ENCODE peak calls at places on chromosome 10, in six cellular contexts. One of them, this sample, is unnamed.

GRCh38 chr10:112981553-112981952 is 31.5 kb downstream of the TCF7L2 start:
- DNase-seq in germinal center: peak; percentile 68
- DNase-seq in NCI-H1105 treated with DMSO at 0.1 percent for 48 hours: no peak
- DNase-seq in GM23248: no peak
- DNase-seq in MM.1S: peak; percentile 92
- DNase-seq in substantia nigra: no peak
- DNase-seq in this sample: no peak

GRCh38 chr10:7230036-7230435 is 180.8 kb downstream of the SFMBT2 start:
- DNase-seq in NCI-H1105 treated with DMSO at 0.1 percent for 48 hours: no peak
- DNase-seq in substantia nigra: no peak
- DNase-seq in MM.1S: no peak
- DNase-seq in GM23248: no peak
- DNase-seq in germinal center: no peak
- DNase-seq in this sample: no peak

GRCh38 chr10:71644307-71645180 is 75.0 kb downstream of the C10orf105 start:
- DNase-seq in MM.1S: no peak
- DNase-seq in GM23248: no peak
- DNase-seq in NCI-H1105 treated with DMSO at 0.1 percent for 48 hours: no peak
- DNase-seq in substantia nigra: no peak
- DNase-seq in germinal center: no peak
- DNase-seq in this sample: no peak

GRCh38 chr10:116741391-116742351 is 695 bp downstream of the HSPA12A start:
- DNase-seq in GM23248: peak; percentile 68
- DNase-seq in NCI-H1105 treated with DMSO at 0.1 percent for 48 hours: peak; percentile 2
- DNase-seq in germinal center: no peak
- DNase-seq in substantia nigra: peak; percentile 14
- DNase-seq in MM.1S: no peak
- DNase-seq in this sample: no peak

GRCh38 chr10:86651021-86651471 is 3.3 kb upstream of the OPN4 start:
- DNase-seq in MM.1S: no peak
- DNase-seq in GM23248: no peak
- DNase-seq in NCI-H1105 treated with DMSO at 0.1 percent for 48 hours: no peak
- DNase-seq in germinal center: no peak
- DNase-seq in substantia nigra: no peak
- DNase-seq in this sample: no peak

GRCh38 chr10:126013489-126014281 is 117.3 kb downstream of the FANK1 start:
- DNase-seq in MM.1S: no peak
- DNase-seq in NCI-H1105 treated with DMSO at 0.1 percent for 48 hours: no peak
- DNase-seq in germinal center: no peak
- DNase-seq in GM23248: peak; percentile 86
- DNase-seq in substantia nigra: no peak
- DNase-seq in this sample: no peak

GRCh38 chr10:4427524-4427923 is 398.5 kb upstream of the AKR1E2 start:
- DNase-seq in MM.1S: no peak
- DNase-seq in NCI-H1105 treated with DMSO at 0.1 percent for 48 hours: no peak
- DNase-seq in germinal center: no peak
- DNase-seq in substantia nigra: no peak
- DNase-seq in GM23248: peak; percentile 4
- DNase-seq in this sample: no peak

GRCh38 chr10:132418520-132419416 is 21.8 kb downstream of the PWWP2B start:
- DNase-seq in NCI-H1105 treated with DMSO at 0.1 percent for 48 hours: no peak
- DNase-seq in substantia nigra: no peak
- DNase-seq in GM23248: peak; percentile 21
- DNase-seq in MM.1S: no peak
- DNase-seq in germinal center: no peak
- DNase-seq in this sample: no peak

GRCh38 chr10:84097787-84098353 is 41.4 kb upstream of the GHITM start:
- DNase-seq in substantia nigra: no peak
- DNase-seq in GM23248: peak; percentile 49
- DNase-seq in germinal center: no peak
- DNase-seq in MM.1S: peak; percentile 19
- DNase-seq in NCI-H1105 treated with DMSO at 0.1 percent for 48 hours: peak; percentile 38
- DNase-seq in this sample: peak; percentile 19

This sample was measured in NCI-H1694 treated with DMSO at 0.1 percent for 48 hours.